ENCODE peak calls at places on chromosomes 11 and 22, in six cellular contexts. One of them, this sample, is unnamed.

GRCh38 chr11:31606893-31607292 is 97.3 kb downstream of the ELP4 start:
- DNase-seq in body of pancreas: no peak
- DNase-seq in fibroblast of lung: no peak
- DNase-seq in GM23338: no peak
- DNase-seq in vagina: no peak
- DNase-seq in A549: no peak
- DNase-seq in this sample: no peak

GRCh38 chr22:18952022-18952421 is 15.9 kb upstream of the PRODH start:
- DNase-seq in GM23338: no peak
- DNase-seq in A549: no peak
- DNase-seq in fibroblast of lung: no peak
- DNase-seq in vagina: no peak
- DNase-seq in body of pancreas: peak; percentile 6
- DNase-seq in this sample: peak; percentile 13

GRCh38 chr11:86515297-86516094 is 140.8 kb downstream of the CCDC81 start:
- DNase-seq in body of pancreas: no peak
- DNase-seq in A549: no peak
- DNase-seq in fibroblast of lung: peak; percentile 74
- DNase-seq in GM23338: no peak
- DNase-seq in vagina: no peak
- DNase-seq in this sample: no peak

GRCh38 chr11:130601141-130601540 is 152.7 kb downstream of the ADAMTS15 start:
- DNase-seq in A549: no peak
- DNase-seq in vagina: no peak
- DNase-seq in body of pancreas: no peak
- DNase-seq in GM23338: peak; percentile 37
- DNase-seq in fibroblast of lung: peak; percentile 93
- DNase-seq in this sample: no peak

GRCh38 chr11:74956387-74956786 is 7.3 kb downstream of the SPCS2 start:
- DNase-seq in A549: no peak
- DNase-seq in body of pancreas: no peak
- DNase-seq in vagina: no peak
- DNase-seq in fibroblast of lung: no peak
- DNase-seq in GM23338: no peak
- DNase-seq in this sample: no peak

GRCh38 chr22:30538280-30538679 is 8.3 kb downstream of the SEC14L6 start:
- DNase-seq in A549: no peak
- DNase-seq in GM23338: no peak
- DNase-seq in vagina: no peak
- DNase-seq in body of pancreas: no peak
- DNase-seq in fibroblast of lung: no peak
- DNase-seq in this sample: no peak

GRCh38 chr11:112315861-112316739 is 55.4 kb upstream of the PLET1 start:
- DNase-seq in fibroblast of lung: no peak
- DNase-seq in GM23338: no peak
- DNase-seq in vagina: no peak
- DNase-seq in A549: no peak
- DNase-seq in body of pancreas: no peak
- DNase-seq in this sample: no peak

GRCh38 chr11:88231894-88232482 is 56.7 kb upstream of the RAB38 start:
- DNase-seq in vagina: no peak
- DNase-seq in fibroblast of lung: peak; percentile 61
- DNase-seq in GM23338: peak; percentile 76
- DNase-seq in body of pancreas: no peak
- DNase-seq in A549: peak; percentile 7
- DNase-seq in this sample: no peak

GRCh38 chr11:9691865-9692264 is 28.0 kb downstream of the SWAP70 start:
- DNase-seq in body of pancreas: no peak
- DNase-seq in GM23338: no peak
- DNase-seq in A549: no peak
- DNase-seq in fibroblast of lung: peak; percentile 15
- DNase-seq in vagina: no peak
- DNase-seq in this sample: no peak

GRCh38 chr11:2563216-2564007 is 118.6 kb downstream of the KCNQ1 start:
- DNase-seq in GM23338: no peak
- DNase-seq in A549: no peak
- DNase-seq in fibroblast of lung: no peak
- DNase-seq in vagina: no peak
- DNase-seq in body of pancreas: no peak
- DNase-seq in this sample: peak; percentile 37

GRCh38 chr11:118082880-118083543 is 3.8 kb downstream of the SMIM35 start:
- DNase-seq in GM23338: no peak
- DNase-seq in fibroblast of lung: no peak
- DNase-seq in A549: no peak
- DNase-seq in body of pancreas: no peak
- DNase-seq in vagina: no peak
- DNase-seq in this sample: no peak

GRCh38 chr22:34878996-34879395 is 187.0 kb upstream of the ISX start:
- DNase-seq in vagina: no peak
- DNase-seq in fibroblast of lung: no peak
- DNase-seq in GM23338: no peak
- DNase-seq in A549: no peak
- DNase-seq in body of pancreas: no peak
- DNase-seq in this sample: no peak

GRCh38 chr11:28123151-28123571 is 15.0 kb downstream of the METTL15 start:
- DNase-seq in body of pancreas: no peak
- DNase-seq in GM23338: no peak
- DNase-seq in A549: no peak
- DNase-seq in fibroblast of lung: peak; percentile 69
- DNase-seq in vagina: no peak
- DNase-seq in this sample: no peak

GRCh38 chr11:35491231-35491871 is 34.1 kb downstream of the PAMR1 start:
- DNase-seq in GM23338: no peak
- DNase-seq in A549: peak; percentile 26
- DNase-seq in body of pancreas: no peak
- DNase-seq in vagina: no peak
- DNase-seq in fibroblast of lung: peak; percentile 84
- DNase-seq in this sample: no peak

GRCh38 chr11:11841121-11841604 is 609 bp upstream of the USP47 start:
- DNase-seq in GM23338: peak; percentile 52
- DNase-seq in vagina: no peak
- DNase-seq in A549: peak; percentile 49
- DNase-seq in fibroblast of lung: peak; percentile 50
- DNase-seq in body of pancreas: no peak
- DNase-seq in this sample: no peak

GRCh38 chr11:97862021-97862420 is 1158.7 kb upstream of the CNTN5 start:
- DNase-seq in fibroblast of lung: no peak
- DNase-seq in GM23338: no peak
- DNase-seq in body of pancreas: no peak
- DNase-seq in vagina: no peak
- DNase-seq in A549: no peak
- DNase-seq in this sample: no peak

GRCh38 chr11:118230088-118230487 is 5.3 kb upstream of the JAML start:
- DNase-seq in body of pancreas: no peak
- DNase-seq in vagina: no peak
- DNase-seq in GM23338: no peak
- DNase-seq in A549: no peak
- DNase-seq in fibroblast of lung: no peak
- DNase-seq in this sample: no peak

GRCh38 chr22:42268852-42269406 is 1.5 kb downstream of the TCF20 start:
- DNase-seq in GM23338: no peak
- DNase-seq in body of pancreas: no peak
- DNase-seq in A549: no peak
- DNase-seq in vagina: no peak
- DNase-seq in fibroblast of lung: no peak
- DNase-seq in this sample: no peak

GRCh38 chr22:48677168-48677520 is 1150.5 kb downstream of the BRD1 start:
- DNase-seq in body of pancreas: no peak
- DNase-seq in fibroblast of lung: no peak
- DNase-seq in GM23338: no peak
- DNase-seq in A549: no peak
- DNase-seq in vagina: no peak
- DNase-seq in this sample: no peak

GRCh38 chr11:68977781-68978625 is 2.8 kb downstream of the MRGPRD start:
- DNase-seq in fibroblast of lung: no peak
- DNase-seq in vagina: no peak
- DNase-seq in body of pancreas: no peak
- DNase-seq in GM23338: no peak
- DNase-seq in A549: no peak
- DNase-seq in this sample: peak; percentile 20

DNA sequence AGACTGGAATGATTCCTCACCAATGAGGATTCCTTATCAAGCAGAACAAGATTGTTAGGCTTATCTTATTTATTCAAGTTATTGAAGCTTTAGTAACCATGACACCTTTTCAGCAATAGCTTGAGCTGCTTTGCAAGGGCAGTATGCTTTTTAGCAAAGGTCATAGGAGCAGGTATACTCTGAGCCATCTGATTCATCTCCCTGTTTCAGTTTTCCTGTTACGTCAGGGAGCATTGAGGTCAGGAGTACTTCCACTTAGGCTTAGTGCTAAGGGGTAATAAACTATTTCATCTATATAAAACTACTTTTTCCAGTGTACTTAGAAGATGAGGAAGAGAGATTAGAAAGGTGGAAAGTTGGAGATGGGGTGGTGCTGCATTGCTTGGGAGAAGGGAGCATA is 17.7 kb upstream of the ANKRD42 start:
- DNase-seq in vagina: no peak
- DNase-seq in GM23338: no peak
- DNase-seq in body of pancreas: no peak
- DNase-seq in fibroblast of lung: no peak
- DNase-seq in A549: no peak
- DNase-seq in this sample: no peak
- H3K4me1 ChIP-seq in vagina: peaks cover 65% of the 10 kb centered on the region
- H3K4me1 ChIP-seq in GM23338: no peaks in the 10 kb centered on the region
- H3K4me1 ChIP-seq in body of pancreas: peaks cover 51% of the 10 kb centered on the region
- H3K4me1 ChIP-seq in fibroblast of lung: peaks cover 3% of the 10 kb centered on the region
- H3K4me1 ChIP-seq in A549: peaks cover 16% of the 10 kb centered on the region
- H3K4me1 ChIP-seq in this sample: peaks cover 55% of the 10 kb centered on the region

DNA sequence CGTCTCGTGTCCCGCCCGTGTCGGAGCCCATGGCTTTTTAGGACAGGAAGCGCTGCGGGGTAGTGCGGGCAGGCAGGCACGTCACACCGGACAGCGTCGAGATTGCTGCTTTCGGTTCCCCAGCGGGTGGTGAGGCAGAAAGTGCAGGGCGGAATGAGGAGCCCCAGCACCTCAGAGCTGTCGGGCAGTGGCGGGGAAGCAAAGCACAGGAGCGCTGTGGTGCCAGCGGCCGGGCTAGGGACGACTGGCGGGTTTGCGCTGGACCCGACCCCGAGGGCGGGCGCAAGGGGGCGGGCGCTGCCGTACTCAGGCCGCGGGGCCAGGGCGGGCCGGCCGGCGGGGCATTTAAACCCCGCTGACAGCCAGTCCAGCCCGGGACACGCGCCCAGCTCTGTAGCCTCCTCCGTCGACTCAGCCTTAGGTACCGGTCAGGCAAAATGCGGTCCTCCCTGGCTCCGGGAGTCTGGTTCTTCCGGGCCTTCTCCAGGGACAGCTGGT is at the start of gene SLC37A2:
- DNase-seq in GM23338: peak; percentile 80
- DNase-seq in vagina: no peak
- DNase-seq in body of pancreas: peak; percentile 68
- DNase-seq in fibroblast of lung: peak; percentile 49
- DNase-seq in A549: peak; percentile 11
- DNase-seq in this sample: peak; percentile 84
- TF ChIP-seq CTCF in GM23338: peak; percentile 28
- TF ChIP-seq CTCF in vagina: no peak
- TF ChIP-seq CTCF in body of pancreas: peak; percentile 32
- TF ChIP-seq CTCF in fibroblast of lung: no peak
- TF ChIP-seq CTCF in A549: no peak
- TF ChIP-seq CTCF in this sample: peak; percentile 48

DNA sequence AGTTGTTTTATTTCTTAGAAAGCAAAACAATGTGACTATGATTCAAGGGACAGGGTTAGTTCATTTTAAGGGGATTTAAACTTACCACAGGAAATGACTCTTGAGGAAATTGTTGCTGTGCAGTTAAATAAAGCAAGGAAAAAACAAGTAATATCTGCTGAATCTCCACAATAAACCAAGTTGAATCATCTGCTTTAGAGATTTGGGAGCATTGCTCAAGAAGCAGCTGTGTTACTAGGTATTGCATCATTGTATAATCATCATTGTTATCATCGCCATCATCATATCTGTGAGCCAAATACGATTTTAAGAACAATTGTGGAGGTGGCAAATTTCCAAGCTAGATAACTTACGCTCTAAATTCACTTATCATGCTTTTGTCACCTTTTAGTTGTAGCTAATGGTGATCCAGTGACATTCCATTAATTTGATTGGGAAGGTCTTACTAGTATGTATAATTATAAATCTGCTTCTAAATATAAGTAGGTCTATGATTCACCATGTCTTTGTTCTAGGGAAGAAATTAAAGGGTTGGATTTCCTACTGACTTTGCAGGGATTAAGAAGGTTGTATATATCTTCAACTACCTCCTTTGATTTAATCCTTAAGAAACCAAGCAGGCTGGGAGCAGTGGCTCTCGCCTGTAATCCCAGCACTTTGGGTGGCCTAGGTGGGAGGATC is 19.9 kb downstream of the MMP10 start:
- DNase-seq in body of pancreas: no peak
- DNase-seq in GM23338: no peak
- DNase-seq in A549: peak; percentile 55
- DNase-seq in fibroblast of lung: peak; percentile 96
- DNase-seq in vagina: no peak
- DNase-seq in this sample: no peak
- H3K4me1 ChIP-seq in body of pancreas: no peaks in the 10 kb centered on the region
- H3K4me1 ChIP-seq in GM23338: peaks cover 8% of the 10 kb centered on the region
- H3K4me1 ChIP-seq in A549: peaks cover 52% of the 10 kb centered on the region
- H3K4me1 ChIP-seq in fibroblast of lung: peaks cover 16% of the 10 kb centered on the region
- H3K4me1 ChIP-seq in vagina: no peaks in the 10 kb centered on the region
- H3K4me1 ChIP-seq in this sample: no peaks in the 10 kb centered on the region

GRCh38 chr11:45212566-45213315 is 66.3 kb downstream of the PRDM11 start:
- DNase-seq in fibroblast of lung: no peak
- DNase-seq in A549: peak; percentile 25
- DNase-seq in body of pancreas: no peak
- DNase-seq in GM23338: peak; percentile 87
- DNase-seq in vagina: no peak
- DNase-seq in this sample: no peak
- TF ChIP-seq CTCF in fibroblast of lung: peak; percentile 15
- TF ChIP-seq CTCF in A549: peak; percentile 18
- TF ChIP-seq CTCF in body of pancreas: no peak
- TF ChIP-seq CTCF in GM23338: peak; percentile 82
- TF ChIP-seq CTCF in vagina: no peak
- TF ChIP-seq CTCF in this sample: no peak

GRCh38 chr11:76888989-76889388 is 28.3 kb downstream of the ACER3 start:
- DNase-seq in GM23338: no peak
- DNase-seq in fibroblast of lung: no peak
- DNase-seq in body of pancreas: no peak
- DNase-seq in vagina: no peak
- DNase-seq in A549: no peak
- DNase-seq in this sample: no peak

GRCh38 chr11:76891793-76892192 is 31.1 kb downstream of the ACER3 start:
- DNase-seq in A549: no peak
- DNase-seq in vagina: no peak
- DNase-seq in fibroblast of lung: no peak
- DNase-seq in body of pancreas: no peak
- DNase-seq in GM23338: no peak
- DNase-seq in this sample: no peak

GRCh38 chr11:76892305-76892704 is 31.6 kb downstream of the ACER3 start:
- DNase-seq in vagina: no peak
- DNase-seq in body of pancreas: no peak
- DNase-seq in fibroblast of lung: no peak
- DNase-seq in GM23338: no peak
- DNase-seq in A549: no peak
- DNase-seq in this sample: no peak

GRCh38 chr11:76889414-76889975 is 28.8 kb downstream of the ACER3 start:
- DNase-seq in fibroblast of lung: peak; percentile 11
- DNase-seq in body of pancreas: no peak
- DNase-seq in GM23338: no peak
- DNase-seq in A549: no peak
- DNase-seq in vagina: no peak
- DNase-seq in this sample: no peak

GRCh38 chr11:76891285-76891684 is 30.6 kb downstream of the ACER3 start:
- DNase-seq in fibroblast of lung: no peak
- DNase-seq in GM23338: no peak
- DNase-seq in vagina: no peak
- DNase-seq in A549: no peak
- DNase-seq in body of pancreas: no peak
- DNase-seq in this sample: no peak
- H3K4me1 ChIP-seq in fibroblast of lung: no peaks in the 10 kb centered on the region
- H3K4me1 ChIP-seq in GM23338: peaks cover 5% of the 10 kb centered on the region
- H3K4me1 ChIP-seq in vagina: no peaks in the 10 kb centered on the region
- H3K4me1 ChIP-seq in A549: peaks cover 16% of the 10 kb centered on the region
- H3K4me1 ChIP-seq in body of pancreas: peaks cover 3% of the 10 kb centered on the region
- H3K4me1 ChIP-seq in this sample: peaks cover 18% of the 10 kb centered on the region